ENCODE peak calls at places on chromosomes 11 and 22, in six cellular contexts. I is left cardiac atrium; V is posterior cingulate gyrus; R is activated CD4-positive, alpha-beta memory T cell treated with anti-CD3 and anti-CD28 coated beads, Interleukin-2, amount 10 ng/mL, durations not matched to agents 7 days and 5 days; T is lower lobe of right lung; Q is NCI-H2081. J is an unnamed sample.

GRCh38 chr11:83195176-83195531 is 1.6 kb downstream of the ANKRD42 start:
- DNase-seq in Q (no peak), V (no peak), I (no peak), R (no peak), T (no peak), J (no peak)

GRCh38 chr11:40293655-40294342 is 1165.7 kb downstream of the LRRC4C start:
- DNase-seq in Q (peak; percentile 67), R (peak; percentile 34), I (peak; percentile 68), V (peak; percentile 79), T (peak; percentile 55), J (peak; percentile 47)

GRCh38 chr11:36601145-36601544 is 3.1 kb upstream of the RAG2 start:
- DNase-seq in I (no peak), V (no peak), T (no peak), R (no peak), Q (no peak), J (no peak)

GRCh38 chr11:727859-728748 is 19.2 kb upstream of the TALDO1 start:
- DNase-seq in I (peak; percentile 87), Q (peak; percentile 49), V (peak; percentile 85), R (peak; percentile 83), T (peak; percentile 91), J (peak; percentile 88)

GRCh38 chr11:61113209-61113608 is 10.9 kb downstream of the CD5 start:
- DNase-seq in V (no peak), Q (no peak), R (no peak), I (no peak), T (no peak), J (no peak)

GRCh38 chr11:67504950-67505561 is at the start of gene PITPNM1:
- DNase-seq in T (peak; percentile 83), V (peak; percentile 44), I (peak; percentile 78), R (peak; percentile 82), Q (peak; percentile 8), J (peak; percentile 79)

GRCh38 chr22:32920032-32920628 is 118.6 kb downstream of the TIMP3 start:
- DNase-seq in T (no peak), I (peak; percentile 66), Q (no peak), V (no peak), R (no peak), J (peak; percentile 49)

GRCh38 chr11:113992459-113993105 is 17.7 kb downstream of the HTR3A start:
- DNase-seq in Q (peak; percentile 57), I (no peak), R (no peak), T (no peak), V (no peak), J (no peak)

GRCh38 chr22:37549704-37550059 is 10.6 kb upstream of the CDC42EP1 start:
- DNase-seq in V (peak; percentile 85), R (no peak), Q (no peak), I (peak; percentile 65), T (peak; percentile 73), J (no peak)

GRCh38 chr22:50415426-50415825 is 59.4 kb downstream of the SBF1 start:
- DNase-seq in I (no peak), Q (no peak), V (no peak), R (no peak), T (no peak), J (no peak)

GRCh38 chr11:1267441-1268100 is 41.9 kb downstream of the TOLLIP start:
- DNase-seq in R (no peak), Q (no peak), T (no peak), I (no peak), V (peak; percentile 41), J (no peak)

GRCh38 chr22:49979587-49980264 is 19.2 kb downstream of the PIM3 start:
- DNase-seq in R (peak; percentile 37), T (peak; percentile 59), I (peak; percentile 38), V (peak; percentile 28), Q (no peak), J (no peak)